ENCODE peak calls at places on chromosomes 7 and 10, in eight cellular contexts. X, F, E, P, W, Y, N and G are unnamed samples. For H3K4me1, the result is how much of the 10 kb centered on the place peaks cover.

GRCh38 chr10:87799860-87800259 is 18.2 kb downstream of the ATAD1 start:
- DNase-seq in X (no peak), F (no peak), E (no peak), P (no peak), W (no peak), Y (no peak), N (no peak), G (no peak)

GRCh38 chr10:82277591-82277990 is 402.6 kb downstream of the NRG3 start:
- DNase-seq in X (no peak), F (no peak), E (no peak), P (no peak), W (no peak), Y (no peak), N (no peak), G (no peak)

GRCh38 chr7:5827755-5828154 is 46.3 kb upstream of the RNF216 start:
- DNase-seq in X (no peak), F (peak), E (no peak), P (no peak), W (peak), Y (peak), N (no peak), G (peak)

GRCh38 chr7:96026606-96027005 is 254.3 kb downstream of the DYNC1I1 start:
- DNase-seq in X (no peak), F (no peak), E (no peak), P (no peak), W (no peak), Y (no peak), N (no peak), G (no peak)

GRCh38 chr7:118328505-118329211 is 104.2 kb downstream of the ANKRD7 start:
- DNase-seq in X (no peak), F (no peak), E (no peak), P (no peak), W (no peak), Y (no peak), N (no peak), G (no peak)

GRCh38 chr10:76035728-76036409 is 604.4 kb downstream of the LRMDA start:
- DNase-seq in X (no peak), F (no peak), E (no peak), P (no peak), W (no peak), Y (no peak), N (no peak), G (no peak)

GRCh38 chr7:47776335-47776734 is 171.9 kb downstream of the PKD1L1 start:
- DNase-seq in X (no peak), F (no peak), E (no peak), P (no peak), W (no peak), Y (no peak), N (no peak), G (no peak)

GRCh38 chr7:137762334-137762733 is 84.4 kb downstream of the DGKI start:
- DNase-seq in X (no peak), F (no peak), E (no peak), P (no peak), W (no peak), Y (no peak), N (no peak), G (no peak)

GRCh38 chr10:67788028-67788886 is 49.7 kb downstream of the DNAJC12 start:
- DNase-seq in X (peak), F (peak), E (no peak), P (peak), W (peak), Y (peak), N (peak), G (peak)

GRCh38 chr10:17816208-17816607 is 7.1 kb downstream of the MRC1 start:
- DNase-seq in X (no peak), F (no peak), E (no peak), P (no peak), W (no peak), Y (no peak), N (no peak), G (no peak)

GRCh38 chr7:45156516-45157272 is 897 bp upstream of the RAMP3 start:
- DNase-seq in X (no peak), F (no peak), E (no peak), P (no peak), W (no peak), Y (no peak), N (no peak), G (no peak)

GRCh38 chr10:14605231-14605925 is 169.3 kb downstream of the FAM107B start:
- DNase-seq in X (no peak), F (no peak), E (no peak), P (no peak), W (no peak), Y (no peak), N (no peak), G (peak)

GRCh38 chr10:113866551-113867394 is 12.3 kb downstream of the NHLRC2 start:
- DNase-seq in X (no peak), F (no peak), E (no peak), P (no peak), W (no peak), Y (no peak), N (no peak), G (no peak)

GRCh38 chr10:43070121-43071085 is 6.5 kb upstream of the RET start:
- DNase-seq in X (no peak), F (no peak), E (no peak), P (no peak), W (no peak), Y (no peak), N (no peak), G (no peak)

GRCh38 chr10:28668363-28669226 is 8.7 kb upstream of the BAMBI start:
- DNase-seq in X (no peak), F (peak), E (peak), P (peak), W (peak), Y (peak), N (peak), G (no peak)

GRCh38 chr7:129283938-129284337 is 59.1 kb downstream of the AHCYL2 start:
- DNase-seq in X (no peak), F (no peak), E (no peak), P (no peak), W (no peak), Y (no peak), N (no peak), G (no peak)

GRCh38 chr10:22599048-22599561 is 115.3 kb downstream of the PIP4K2A start:
- DNase-seq in X (no peak), F (no peak), E (no peak), P (no peak), W (no peak), Y (no peak), N (no peak), G (no peak)

GRCh38 chr7:5665106-5666025 is 116.1 kb downstream of the RNF216 start:
- DNase-seq in X (peak), F (peak), E (peak), P (peak), W (no peak), Y (peak), N (peak), G (peak)

GRCh38 chr10:26540601-26541000 is 102.5 kb downstream of the APBB1IP start:
- DNase-seq in X (no peak), F (no peak), E (no peak), P (no peak), W (no peak), Y (no peak), N (no peak), G (no peak)

GRCh38 chr10:132890301-132890700 is 52.1 kb downstream of the CFAP46 start:
- DNase-seq in X (no peak), F (no peak), E (peak), P (no peak), W (no peak), Y (peak), N (peak), G (no peak)

GRCh38 chr10:70562036-70562710 is 40.4 kb downstream of the PRF1 start:
- DNase-seq in X (no peak), F (no peak), E (peak), P (no peak), W (no peak), Y (no peak), N (no peak), G (no peak)

GRCh38 chr7:114293289-114294012 is 121.2 kb upstream of the FOXP2 start:
- DNase-seq in X (no peak), F (no peak), E (no peak), P (no peak), W (no peak), Y (no peak), N (no peak), G (no peak)

GRCh38 chr7:73526892-73527821 is 5.1 kb upstream of the BAZ1B start:
- DNase-seq in X (no peak), F (no peak), E (no peak), P (no peak), W (no peak), Y (no peak), N (no peak), G (no peak)

GRCh38 chr10:97729014-97729413 is 7.9 kb upstream of the ZFYVE27 start:
- DNase-seq in X (no peak), F (no peak), E (no peak), P (no peak), W (no peak), Y (no peak), N (no peak), G (no peak)

GRCh38 chr7:33129806-33130153 is 416 bp downstream of the BBS9 start:
- DNase-seq in X (no peak), F (no peak), E (no peak), P (no peak), W (no peak), Y (no peak), N (no peak), G (peak)

GRCh38 chr7:54964136-54964535 is 54.7 kb upstream of the EGFR start:
- DNase-seq in X (no peak), F (no peak), E (no peak), P (no peak), W (no peak), Y (no peak), N (no peak), G (no peak)

GRCh38 chr10:16497911-16498310 is 23.8 kb downstream of the C1QL3 start:
- DNase-seq in X (no peak), F (no peak), E (no peak), P (no peak), W (no peak), Y (no peak), N (no peak), G (no peak)

GRCh38 chr7:29548823-29549222 is 14.8 kb upstream of the PRR15 start:
- DNase-seq in X (no peak), F (no peak), E (no peak), P (no peak), W (no peak), Y (no peak), N (no peak), G (no peak)

GRCh38 chr7:125279956-125280355 is 350.3 kb upstream of the POT1 start:
- DNase-seq in X (no peak), F (no peak), E (no peak), P (no peak), W (no peak), Y (no peak), N (no peak), G (no peak)

GRCh38 chr7:128155100-128155763 is 85.8 kb upstream of the LEP start:
- DNase-seq in X (no peak), F (no peak), E (no peak), P (no peak), W (no peak), Y (no peak), N (no peak), G (no peak)

GRCh38 chr7:36668080-36668479 is 56.2 kb downstream of the AOAH start:
- DNase-seq in X (no peak), F (no peak), E (no peak), P (no peak), W (no peak), Y (no peak), N (no peak), G (no peak)

GRCh38 chr10:93947524-93947923 is 46.2 kb upstream of the PLCE1 start:
- DNase-seq in X (no peak), F (no peak), E (no peak), P (no peak), W (no peak), Y (no peak), N (no peak), G (no peak)

GRCh38 chr10:131666091-131666490 is 234.7 kb upstream of the PPP2R2D start:
- DNase-seq in X (no peak), F (no peak), E (no peak), P (no peak), W (no peak), Y (no peak), N (no peak), G (no peak)

GRCh38 chr7:69906309-69906995 is 308.2 kb downstream of the AUTS2 start:
- DNase-seq in X (no peak), F (no peak), E (no peak), P (no peak), W (no peak), Y (no peak), N (no peak), G (no peak)

GRCh38 chr7:5064391-5065106 is 18.9 kb downstream of the RBAK start:
- DNase-seq in X (no peak), F (no peak), E (no peak), P (no peak), W (no peak), Y (no peak), N (no peak), G (no peak)

GRCh38 chr7:47039899-47040298 is 542.0 kb downstream of the TNS3 start:
- DNase-seq in X (peak), F (no peak), E (no peak), P (no peak), W (no peak), Y (no peak), N (no peak), G (no peak)

DNA sequence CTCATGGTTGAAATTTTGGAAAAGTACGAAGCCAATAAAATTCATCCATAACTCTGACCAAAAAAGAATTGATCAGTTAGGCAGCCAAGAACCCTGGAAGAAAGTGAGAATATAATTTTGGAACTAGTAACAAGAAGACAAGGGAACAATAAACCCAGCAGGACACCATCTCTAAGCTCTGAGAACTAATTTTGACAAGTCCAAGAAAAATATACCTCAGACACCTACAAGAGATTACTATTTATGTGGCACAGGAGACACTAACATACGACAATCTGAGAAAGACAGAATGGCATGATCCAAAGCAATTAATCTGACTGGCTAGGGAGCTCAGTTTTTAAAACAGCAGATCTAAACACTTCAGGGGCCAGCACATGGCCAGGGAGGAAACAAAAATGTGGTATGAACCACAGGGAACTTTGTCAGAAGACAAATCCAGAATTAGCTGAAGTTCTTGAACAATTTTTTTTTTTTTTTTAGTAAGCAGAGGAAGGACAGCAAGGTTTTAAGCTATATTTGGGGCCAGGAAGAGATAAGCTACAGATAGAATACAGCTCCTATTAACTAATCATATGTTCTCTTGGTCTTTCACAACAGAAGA is 38.9 kb downstream of the PARD3 start:
- DNase-seq in X (no peak), F (no peak), E (no peak), P (no peak), W (no peak), Y (no peak), N (no peak), G (no peak)
- H3K4me1 ChIP-seq in X (under half), F (under half), E (under half), P (under half), W (under half), Y (under half), N (under half), G (under half)

DNA sequence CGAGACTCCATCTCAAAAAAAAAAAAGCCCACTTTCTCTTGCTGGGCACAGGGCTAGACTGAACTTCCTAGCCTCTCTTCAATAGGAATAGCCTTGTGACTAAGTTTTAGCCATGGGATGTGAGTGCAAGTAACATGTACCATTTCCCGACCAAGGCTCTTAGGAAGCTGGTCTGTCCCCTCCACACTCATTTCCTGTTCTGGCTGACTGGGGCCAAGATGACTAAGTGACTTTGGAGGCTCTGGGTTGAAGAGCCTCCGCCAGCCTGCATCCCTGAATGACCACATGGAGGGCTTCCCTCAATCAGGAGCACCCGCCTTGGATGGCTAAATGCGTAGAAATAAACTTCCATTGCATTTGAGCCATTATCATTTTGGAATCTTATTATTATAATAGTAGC is 34.3 kb downstream of the GALNTL5 start:
- DNase-seq in X (no peak), F (no peak), E (no peak), P (no peak), W (no peak), Y (no peak), N (no peak), G (no peak)
- H3K27ac ChIP-seq in X (no peak), F (no peak), E (no peak), P (no peak), W (no peak), Y (no peak), N (no peak), G (no peak)

GRCh38 chr10:71714592-71714991 is 5.0 kb downstream of the C10orf105 start:
- DNase-seq in X (no peak), F (no peak), E (no peak), P (no peak), W (no peak), Y (no peak), N (no peak), G (no peak)
- H3K4me1 ChIP-seq in X (half or more), F (under half), E (under half), P (under half), W (half or more), Y (half or more), N (half or more), G (half or more)

GRCh38 chr10:11743461-11744338 is 1.5 kb downstream of the ECHDC3 start:
- DNase-seq in X (no peak), F (no peak), E (peak), P (no peak), W (no peak), Y (no peak), N (no peak), G (no peak)
- H3K27ac ChIP-seq in X (peak), F (no peak), E (no peak), P (no peak), W (peak), Y (no peak), N (no peak), G (no peak)

GRCh38 chr10:125012851-125013528 is 71.1 kb downstream of the ZRANB1 start:
- DNase-seq in X (no peak), F (no peak), E (no peak), P (no peak), W (peak), Y (no peak), N (no peak), G (no peak)

GRCh38 chr10:125009580-125010235 is 67.8 kb downstream of the ZRANB1 start:
- DNase-seq in X (no peak), F (no peak), E (peak), P (no peak), W (peak), Y (no peak), N (no peak), G (no peak)

GRCh38 chr10:125011926-125012705 is 70.2 kb downstream of the ZRANB1 start:
- DNase-seq in X (peak), F (no peak), E (peak), P (no peak), W (peak), Y (no peak), N (no peak), G (no peak)

GRCh38 chr10:125010362-125010761 is 68.4 kb downstream of the ZRANB1 start:
- DNase-seq in X (no peak), F (no peak), E (no peak), P (no peak), W (no peak), Y (no peak), N (no peak), G (no peak)

DNA sequence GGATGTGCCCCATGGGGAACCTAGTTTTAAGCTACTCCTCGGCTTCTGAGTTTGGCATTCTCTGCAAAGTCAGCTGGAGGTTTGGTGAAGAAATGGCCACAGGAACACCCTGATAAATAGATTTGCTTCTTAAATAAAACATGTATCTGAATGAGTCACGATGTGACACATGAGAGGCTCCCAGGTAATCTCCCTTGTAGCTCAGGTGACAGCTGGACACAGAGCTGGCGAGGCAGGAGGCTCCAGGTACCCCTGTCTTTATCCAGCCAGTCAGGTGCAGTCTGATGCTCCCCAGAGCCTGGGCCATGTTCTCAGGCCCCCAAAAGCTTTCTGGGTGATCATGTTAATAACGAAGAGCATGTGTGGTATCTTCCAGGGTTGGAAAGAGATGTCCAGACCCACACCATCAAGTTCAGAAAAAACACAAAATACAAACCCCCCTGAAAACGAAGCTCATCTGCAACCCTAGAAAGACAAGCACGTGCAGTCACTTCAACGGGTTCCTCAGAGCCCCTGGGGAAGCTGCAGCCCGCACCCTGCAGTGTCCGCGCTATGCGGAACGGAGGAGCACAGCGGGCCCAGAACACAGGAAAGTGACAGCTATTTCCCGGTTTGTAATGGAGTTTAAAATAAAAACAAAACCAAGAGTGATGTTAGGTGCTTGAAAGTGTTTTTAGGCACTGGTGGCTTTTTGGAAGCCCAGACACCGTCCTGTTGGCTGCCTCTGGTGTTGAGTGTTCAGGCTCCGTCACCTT is 69.4 kb downstream of the ZRANB1 start:
- DNase-seq in X (no peak), F (no peak), E (no peak), P (no peak), W (peak), Y (no peak), N (no peak), G (no peak)
- H3K4me1 ChIP-seq in X (half or more), F (under half), E (under half), P (under half), W (under half), Y (under half), N (under half), G (under half)

DNA sequence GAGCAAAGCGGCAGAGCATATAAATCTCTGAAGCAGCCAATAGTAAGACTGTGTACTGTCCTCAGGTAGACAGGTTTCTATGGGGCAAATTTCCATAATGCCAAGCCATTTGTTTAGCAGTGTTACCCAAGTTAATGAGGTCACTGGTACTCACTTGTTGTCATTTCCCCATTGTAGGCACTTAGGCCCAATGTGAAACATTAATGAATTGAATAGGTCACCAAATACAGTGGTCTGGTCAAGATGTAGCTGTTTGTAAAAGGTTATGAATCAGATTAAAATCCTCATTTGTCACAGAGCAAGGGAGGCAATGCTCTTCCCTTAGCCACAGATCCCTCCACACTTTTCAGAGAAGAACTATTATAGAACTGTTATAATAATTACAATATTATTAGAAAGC is 27.5 kb downstream of the HOXA1 start:
- DNase-seq in X (no peak), F (no peak), E (no peak), P (no peak), W (no peak), Y (no peak), N (no peak), G (no peak)
- H3K27ac ChIP-seq in X (no peak), F (no peak), E (no peak), P (no peak), W (no peak), Y (no peak), N (no peak), G (no peak)